ENCODE peak calls at places on chromosomes 12 and 14, in four cellular contexts. V, T, B and Z are unnamed samples.

GRCh38 chr12:56189336-56189917 is at the start of gene SMARCC2:
- DNase-seq in V (peak), T (peak), B (peak), Z (peak)

GRCh38 chr12:112964067-112964670 is 14.2 kb upstream of the OAS2 start:
- DNase-seq in V (no peak), T (no peak), B (no peak), Z (no peak)

GRCh38 chr14:101025131-101025530 is 121.6 kb upstream of the RTL1 start:
- DNase-seq in T (no peak), B (no peak), V (no peak), Z (no peak)

GRCh38 chr14:69107407-69108003 is 45.4 kb downstream of the DCAF5 start:
- DNase-seq in B (no peak), V (no peak), T (no peak), Z (peak)

GRCh38 chr14:69002069-69002468 is 23.0 kb upstream of the ACTN1 start:
- DNase-seq in V (no peak), T (no peak), B (no peak), Z (no peak)

GRCh38 chr12:99390707-99391106 is 256.8 kb upstream of the GARIN6 start:
- DNase-seq in V (no peak), T (no peak), B (peak), Z (no peak)

GRCh38 chr14:69692542-69693053 is 74.3 kb upstream of the SRSF5 start:
- DNase-seq in V (no peak), B (no peak), T (no peak), Z (peak)

GRCh38 chr14:102795060-102795925 is 18.0 kb downstream of the TRAF3 start:
- DNase-seq in T (peak), B (peak), V (no peak), Z (peak)

GRCh38 chr14:104112113-104112505 is 26.3 kb upstream of the KIF26A start:
- DNase-seq in T (no peak), B (peak), V (no peak), Z (no peak)

GRCh38 chr12:50581226-50582184 is 76.7 kb downstream of the DIP2B start:
- DNase-seq in V (no peak), B (no peak), T (no peak), Z (no peak)

GRCh38 chr14:70442750-70443149 is 9.2 kb upstream of the ADAM21 start:
- DNase-seq in V (no peak), T (no peak), B (no peak), Z (no peak)

GRCh38 chr14:37586783-37587428 is 8.1 kb downstream of the FOXA1 start:
- DNase-seq in T (no peak), V (no peak), B (no peak), Z (no peak)

GRCh38 chr12:128818065-128819022 is 5.4 kb downstream of the SLC15A4 start:
- DNase-seq in T (no peak), V (no peak), B (no peak), Z (no peak)

GRCh38 chr12:50059440-50060119 is 2.2 kb downstream of the ASIC1 start:
- DNase-seq in T (no peak), V (peak), B (no peak), Z (no peak)

GRCh38 chr12:22105542-22105941 is 59.5 kb downstream of the CMAS start:
- DNase-seq in V (no peak), B (no peak), T (no peak), Z (no peak)

GRCh38 chr12:85445060-85445938 is 165.3 kb downstream of the ALX1 start:
- DNase-seq in V (no peak), B (no peak), T (peak), Z (no peak)

GRCh38 chr14:20873370-20874177 is 17.6 kb upstream of the RNASE3 start:
- DNase-seq in B (peak), V (peak), T (peak), Z (peak)
- H3K4me3 ChIP-seq in B (peak), V (no peak), T (no peak), Z (peak)

GRCh38 chr14:34376868-34377267 is 85.2 kb downstream of the SPTSSA start:
- DNase-seq in B (no peak), T (no peak), V (no peak), Z (no peak)

GRCh38 chr14:34368115-34368970 is 93.7 kb downstream of the SPTSSA start:
- DNase-seq in V (no peak), T (no peak), B (no peak), Z (peak)

GRCh38 chr14:34374998-34375740 is 86.9 kb downstream of the SPTSSA start:
- DNase-seq in V (no peak), T (no peak), B (no peak), Z (no peak)

GRCh38 chr14:34368971-34369665 is 92.9 kb downstream of the SPTSSA start:
- DNase-seq in B (no peak), T (no peak), V (no peak), Z (no peak)

DNA sequence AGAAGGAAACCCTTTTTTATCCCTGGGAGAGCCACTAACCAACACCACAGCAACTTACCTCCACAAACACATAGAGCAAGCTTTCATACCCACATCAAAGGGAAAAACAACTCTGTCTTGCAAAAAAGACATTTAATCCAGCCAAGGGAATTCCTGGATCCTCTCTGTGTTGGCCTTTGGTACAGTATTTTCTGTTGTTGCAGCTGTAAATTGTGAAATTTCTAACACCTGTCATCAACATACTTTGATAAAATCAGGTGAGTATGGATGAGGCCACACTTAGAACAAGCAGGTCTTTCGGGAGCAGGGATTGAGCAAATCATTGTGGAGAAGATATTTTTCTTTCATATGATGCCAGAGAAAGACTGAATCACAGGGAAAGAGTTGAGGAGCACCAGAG is 89.3 kb downstream of the SPTSSA start:
- DNase-seq in B (no peak), T (no peak), V (no peak), Z (no peak)
- H3K4me3 ChIP-seq in B (no peak), T (no peak), V (no peak), Z (no peak)

DNA sequence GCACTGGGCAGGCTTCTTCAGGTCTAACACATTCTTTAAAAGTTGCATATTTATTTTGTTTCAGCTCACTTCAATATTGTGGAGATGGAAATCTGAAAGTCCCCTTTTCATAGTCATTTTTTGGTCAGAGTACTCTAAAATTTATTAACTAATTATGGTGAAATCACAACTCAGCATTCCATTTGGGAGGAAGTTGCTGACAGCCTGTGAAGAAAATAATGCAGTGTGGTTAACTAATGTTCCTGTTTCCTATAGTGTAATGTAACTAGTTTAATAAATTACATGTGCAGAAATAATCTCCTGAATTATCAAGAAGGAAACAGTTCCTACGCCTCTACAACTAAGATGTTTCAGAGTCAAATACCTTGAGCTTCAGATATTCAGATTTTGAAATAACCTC is 17.1 kb downstream of the LRFN5 start:
- DNase-seq in V (no peak), T (no peak), B (no peak), Z (no peak)
- H3K4me3 ChIP-seq in V (no peak), T (no peak), B (no peak), Z (no peak)

GRCh38 chr12:54127538-54128259 is 61.1 kb downstream of the SMUG1 start:
- DNase-seq in T (no peak), B (no peak), V (no peak), Z (no peak)
- H3K4me3 ChIP-seq in T (no peak), B (peak), V (no peak), Z (no peak)

DNA sequence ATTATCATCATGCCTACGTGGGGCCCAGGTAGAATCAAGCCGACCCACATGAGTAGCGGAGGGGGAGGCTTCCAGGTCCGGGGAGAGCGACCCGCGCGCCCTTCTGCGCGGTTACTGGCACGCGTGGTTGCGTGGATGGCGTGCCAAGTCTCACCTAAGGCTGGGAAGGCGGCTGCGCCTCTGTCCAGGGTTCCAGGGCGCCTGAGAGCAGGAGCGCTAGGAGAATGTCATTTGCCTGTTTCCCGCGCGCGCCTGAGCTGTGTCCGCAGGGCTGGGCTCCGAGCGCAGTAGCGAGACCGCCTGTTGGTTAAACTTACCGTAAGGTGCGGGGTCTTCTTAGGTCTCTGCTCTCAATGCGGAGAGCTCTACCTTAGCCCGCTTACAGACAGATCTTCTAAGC is 1539.3 kb upstream of the TMEM132C start:
- DNase-seq in V (no peak), T (no peak), B (no peak), Z (no peak)
- H3K4me3 ChIP-seq in V (no peak), T (no peak), B (no peak), Z (no peak)

GRCh38 chr12:24808651-24809050 is 140.2 kb downstream of the BCAT1 start:
- DNase-seq in V (no peak), B (no peak), T (no peak), Z (no peak)

GRCh38 chr12:24810378-24810777 is 138.5 kb downstream of the BCAT1 start:
- DNase-seq in B (no peak), V (no peak), T (no peak), Z (no peak)

GRCh38 chr12:24815087-24815423 is 133.8 kb downstream of the BCAT1 start:
- DNase-seq in V (no peak), B (no peak), T (no peak), Z (no peak)

GRCh38 chr12:24814379-24815086 is 134.4 kb downstream of the BCAT1 start:
- DNase-seq in T (no peak), B (no peak), V (no peak), Z (no peak)
- H3K4me3 ChIP-seq in T (no peak), B (no peak), V (peak), Z (no peak)

GRCh38 chr12:10669533-10669932 is 4.3 kb downstream of the STYK1 start:
- DNase-seq in B (no peak), V (no peak), T (no peak), Z (no peak)

GRCh38 chr12:10672231-10672868 is 1.5 kb downstream of the STYK1 start:
- DNase-seq in B (no peak), V (no peak), T (peak), Z (no peak)

GRCh38 chr12:10668526-10668925 is 5.3 kb downstream of the STYK1 start:
- DNase-seq in V (no peak), B (no peak), T (no peak), Z (no peak)

DNA sequence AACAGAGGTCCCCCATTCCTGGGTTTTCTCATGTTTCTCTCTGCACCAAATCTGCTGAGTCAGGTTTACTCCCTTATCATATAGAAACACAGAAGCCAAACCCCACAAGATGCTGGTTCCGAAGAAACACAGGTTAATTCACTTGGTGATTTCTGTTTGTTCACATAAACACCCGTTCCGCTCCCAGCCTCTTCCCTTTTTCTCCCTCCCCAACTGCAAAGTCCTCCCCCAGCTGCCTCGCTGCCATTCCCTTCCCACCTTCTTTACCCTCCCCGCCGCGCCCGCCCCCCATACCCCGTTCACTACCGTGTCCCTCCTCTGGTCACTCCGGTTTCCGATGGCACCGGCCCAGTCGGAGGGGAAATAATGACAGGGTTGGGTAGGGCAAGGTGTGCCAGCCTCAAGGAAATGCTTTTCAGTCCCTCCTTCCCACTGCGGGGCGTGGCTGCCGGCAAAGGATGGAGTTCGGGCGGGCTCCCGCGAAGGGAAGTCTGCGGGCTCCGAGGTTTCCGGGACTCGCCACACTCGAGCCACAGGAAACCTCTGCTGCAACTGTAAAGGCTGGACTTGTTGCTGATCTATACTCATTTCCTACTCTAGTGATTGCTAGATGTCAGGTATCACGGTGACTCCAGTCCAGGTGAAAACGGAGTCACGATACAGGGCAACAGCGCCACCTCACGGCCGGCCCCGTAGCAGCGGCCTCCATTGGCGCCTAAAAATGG is at the start of gene STYK1:
- DNase-seq in B (peak), T (peak), V (peak), Z (peak)
- H3K4me3 ChIP-seq in B (peak), T (peak), V (peak), Z (no peak)

GRCh38 chr14:81323621-81324400 is 76.3 kb downstream of the STON2 start:
- DNase-seq in V (no peak), T (peak), B (no peak), Z (no peak)
- H3K4me3 ChIP-seq in V (no peak), T (no peak), B (no peak), Z (no peak)

GRCh38 chr12:19014243-19014642 is 115.3 kb upstream of the PLEKHA5 start:
- DNase-seq in B (no peak), T (no peak), V (no peak), Z (no peak)
- H3K4me3 ChIP-seq in B (no peak), T (no peak), V (no peak), Z (no peak)

DNA sequence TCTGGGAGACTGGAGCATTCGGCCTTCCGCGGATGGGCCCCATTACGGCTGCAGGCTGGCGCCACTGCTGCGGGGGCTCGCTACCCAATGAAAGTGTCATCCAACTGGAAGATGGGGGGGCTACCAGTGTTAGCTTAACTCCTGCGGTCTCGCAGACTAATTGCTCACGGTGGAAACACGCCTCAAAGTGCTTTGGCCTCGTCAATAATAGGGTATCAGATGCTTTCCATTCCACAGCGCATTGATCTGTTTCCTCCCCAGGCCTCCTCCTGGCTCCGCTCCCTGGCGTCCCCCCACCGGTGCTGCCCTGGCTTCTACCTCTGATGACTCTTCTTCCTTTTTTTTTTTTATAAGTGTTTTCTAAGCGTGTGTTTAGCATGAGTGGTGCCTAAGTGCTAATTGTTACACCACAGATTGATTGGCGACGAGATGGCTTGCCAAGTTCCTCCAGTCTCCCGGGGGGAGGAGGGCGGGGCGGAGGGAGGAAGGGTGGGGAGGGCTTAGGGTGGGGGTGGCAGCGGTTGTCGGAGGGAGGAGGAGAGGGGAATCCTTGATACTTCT is 678.2 kb downstream of the MED13L start:
- DNase-seq in T (peak), B (peak), V (no peak), Z (no peak)
- H3K4me3 ChIP-seq in T (no peak), B (peak), V (no peak), Z (no peak)